ENCODE peak calls at places on chromosomes 13 and 19, in five cellular contexts. N, K, S, T and I are unnamed samples.

GRCh38 chr13:105908581-105908980 is 626.9 kb downstream of the EFNB2 start:
- DNase-seq in T (no peak), N (no peak), K (no peak), S (no peak), I (no peak)

GRCh38 chr13:66704110-66704509 is 526.0 kb downstream of the PCDH9 start:
- DNase-seq in N (no peak), S (no peak), K (no peak), T (no peak), I (no peak)

GRCh38 chr19:54393381-54393780 is 21.9 kb upstream of the TTYH1 start:
- DNase-seq in T (no peak), S (no peak), N (no peak), K (no peak), I (no peak)

GRCh38 chr13:60109285-60109684 is 54.4 kb downstream of the DIAPH3 start:
- DNase-seq in T (no peak), S (no peak), N (no peak), K (no peak), I (no peak)

GRCh38 chr19:39637891-39638290 is 17.8 kb upstream of the LGALS16 start:
- DNase-seq in S (no peak), N (no peak), K (no peak), T (no peak), I (peak; percentile 42)

GRCh38 chr13:24516919-24517318 is 4.3 kb upstream of the PARP4 start:
- DNase-seq in K (no peak), T (no peak), S (no peak), N (no peak), I (no peak)

GRCh38 chr19:55386515-55386947 is 799 bp downstream of the RPL28 start:
- DNase-seq in N (no peak), T (no peak), S (no peak), K (no peak), I (peak; percentile 59)

GRCh38 chr19:33226550-33227241 is 1.0 kb upstream of the SLC7A10 start:
- DNase-seq in K (no peak), S (peak; percentile 16), T (no peak), N (no peak), I (no peak)

GRCh38 chr19:3760871-3761361 is 576 bp downstream of the APBA3 start:
- DNase-seq in N (no peak), S (no peak), T (no peak), K (no peak), I (peak; percentile 46)

GRCh38 chr19:30883071-30883470 is 466.2 kb downstream of the TSHZ3 start:
- DNase-seq in S (no peak), N (no peak), K (no peak), T (no peak), I (no peak)